ENCODE peak calls at places on chromosome 9, in seven cellular contexts. L is sigmoid colon; M is skeletal muscle cell; W is activated effector memory CD4-positive, alpha-beta T cell treated with anti-CD3 and anti-CD28 coated beads, Interleukin-2, amount 50 U/mL, for 16 hours; I is T-helper 9 cell; K is brain microvascular endothelial cell; E is neural crest cell. N is an unnamed sample.

GRCh38 chr9:30235068-30235467 is 2149.4 kb upstream of the ACO1 start:
- DNase-seq in K (no peak), I (no peak), W (no peak), L (no peak), E (no peak), M (no peak), N (no peak)

GRCh38 chr9:89185980-89186379 is 7.4 kb upstream of the SHC3 start:
- DNase-seq in E (peak; percentile 42), L (no peak), I (no peak), M (no peak), K (no peak), W (no peak), N (peak; percentile 55)

GRCh38 chr9:118896356-118897000 is 472.8 kb downstream of the BRINP1 start:
- DNase-seq in M (no peak), I (no peak), K (no peak), W (no peak), E (no peak), L (no peak), N (no peak)

GRCh38 chr9:72292874-72293607 is 72.0 kb downstream of the ZFAND5 start:
- DNase-seq in W (no peak), E (no peak), M (peak; percentile 98), I (no peak), K (peak; percentile 76), L (no peak), N (no peak)

GRCh38 chr9:36625006-36625600 is 52.4 kb downstream of the MELK start:
- DNase-seq in E (no peak), W (no peak), K (peak; percentile 76), M (peak; percentile 55), I (no peak), L (peak; percentile 74), N (peak; percentile 62)

GRCh38 chr9:110116543-110116885 is 91.4 kb downstream of the C9orf152 start:
- DNase-seq in W (no peak), I (no peak), E (no peak), L (no peak), K (peak; percentile 91), M (peak; percentile 99), N (no peak)

GRCh38 chr9:131228096-131228495 is 48.2 kb downstream of the FAM78A start:
- DNase-seq in I (no peak), M (no peak), E (no peak), W (no peak), K (no peak), L (no peak), N (no peak)

GRCh38 chr9:14018061-14018460 is 295.9 kb downstream of the NFIB start:
- DNase-seq in K (peak; percentile 88), E (no peak), W (no peak), I (no peak), L (no peak), M (peak; percentile 70), N (no peak)

GRCh38 chr9:117120061-117120460 is 294.8 kb downstream of the ASTN2 start:
- DNase-seq in M (no peak), E (no peak), K (no peak), I (no peak), W (no peak), L (no peak), N (no peak)

GRCh38 chr9:33080534-33080933 is 4.1 kb upstream of the SMU1 start:
- DNase-seq in K (no peak), W (no peak), L (no peak), I (no peak), E (no peak), M (no peak), N (no peak)